ENCODE peak calls at places on chromosomes 5 and 9, in five cellular contexts. I, G, M, W and T are unnamed samples. For H3K4me1, the result is how much of the 10 kb centered on the place peaks cover.

GRCh38 chr5:38453506-38453905 is 102.9 kb downstream of the LIFR start:
- DNase-seq in G (no peak), W (no peak), I (no peak), M (peak), T (no peak)

GRCh38 chr9:128006360-128007024 is 25.7 kb upstream of the EEIG1 start:
- DNase-seq in M (no peak), I (peak), G (peak), W (no peak), T (no peak)

GRCh38 chr5:53151713-53152458 is 42.3 kb upstream of the MOCS2 start:
- DNase-seq in W (no peak), I (peak), M (no peak), G (peak), T (no peak)

GRCh38 chr9:4141201-4141750 is 158.6 kb downstream of the GLIS3 start:
- DNase-seq in G (peak), I (no peak), W (no peak), M (no peak), T (no peak)

GRCh38 chr5:66565878-66566277 is 30.3 kb upstream of the MAST4 start:
- DNase-seq in M (no peak), I (no peak), W (no peak), G (no peak), T (no peak)

GRCh38 chr5:90135979-90136378 is 273.6 kb downstream of the CETN3 start:
- DNase-seq in W (no peak), G (peak), M (no peak), I (peak), T (peak)

GRCh38 chr9:91803970-91804752 is 145.9 kb downstream of the ROR2 start:
- DNase-seq in G (no peak), I (no peak), W (no peak), M (no peak), T (no peak)

GRCh38 chr5:43469671-43470396 is 13.8 kb downstream of the TMEM267 start:
- DNase-seq in W (no peak), I (no peak), G (peak), M (no peak), T (no peak)

GRCh38 chr5:39650234-39650816 is 225.5 kb upstream of the DAB2 start:
- DNase-seq in M (no peak), W (no peak), I (no peak), G (peak), T (no peak)

GRCh38 chr5:109125755-109126429 is 283.9 kb downstream of the PJA2 start:
- DNase-seq in M (no peak), W (no peak), I (no peak), G (no peak), T (no peak)

GRCh38 chr5:145247745-145248040 is 587.4 kb downstream of the PRELID2 start:
- DNase-seq in I (no peak), G (no peak), W (no peak), M (no peak), T (no peak)

GRCh38 chr9:121672213-121672612 is 20.8 kb downstream of the DAB2IP start:
- DNase-seq in G (no peak), M (no peak), I (peak), W (no peak), T (peak)

GRCh38 chr5:99004960-99005359 is 76.2 kb upstream of the CHD1 start:
- DNase-seq in G (no peak), I (no peak), M (no peak), W (no peak), T (no peak)

GRCh38 chr5:176818391-176819098 is 8.2 kb downstream of the UNC5A start:
- DNase-seq in G (no peak), W (no peak), I (peak), M (no peak), T (no peak)

GRCh38 chr9:71897573-71897972 is 13.4 kb downstream of the ABHD17B start:
- DNase-seq in I (no peak), M (no peak), W (no peak), G (no peak), T (no peak)

GRCh38 chr9:89879276-89879675 is 274.5 kb downstream of the GADD45G start:
- DNase-seq in G (no peak), M (no peak), W (no peak), I (no peak), T (no peak)

GRCh38 chr9:134399435-134400056 is 73.3 kb downstream of the RXRA start:
- DNase-seq in W (no peak), M (no peak), I (peak), G (peak), T (no peak)

GRCh38 chr9:4030751-4031150 is 269.1 kb downstream of the GLIS3 start:
- DNase-seq in M (no peak), I (no peak), W (no peak), G (no peak), T (no peak)

GRCh38 chr5:142316681-142317080 is 8.1 kb downstream of the SPRY4 start:
- DNase-seq in M (no peak), I (no peak), G (no peak), W (no peak), T (no peak)

GRCh38 chr9:75903785-75904360 is 13.4 kb downstream of the PCSK5 start:
- DNase-seq in W (no peak), G (no peak), I (peak), M (no peak), T (no peak)

GRCh38 chr9:110967196-110967595 is 71.1 kb downstream of the LPAR1 start:
- DNase-seq in W (no peak), M (no peak), I (no peak), G (no peak), T (no peak)

GRCh38 chr5:67648201-67648671 is 451.6 kb upstream of the CD180 start:
- DNase-seq in W (peak), G (no peak), M (no peak), I (no peak), T (peak)

GRCh38 chr5:111670826-111671492 is 86.0 kb downstream of the NREP start:
- DNase-seq in W (no peak), I (no peak), G (peak), M (no peak), T (no peak)

GRCh38 chr5:173963867-173964429 is 25.0 kb upstream of the C5orf47 start:
- DNase-seq in W (no peak), M (no peak), G (peak), I (peak), T (no peak)

GRCh38 chr5:90221947-90222346 is 187.6 kb downstream of the CETN3 start:
- DNase-seq in W (no peak), G (peak), I (no peak), M (no peak), T (no peak)

GRCh38 chr5:120405291-120405864 is 58.7 kb upstream of the PRR16 start:
- DNase-seq in I (no peak), M (no peak), W (no peak), G (peak), T (no peak)

GRCh38 chr9:80797841-80798688 is 891.3 kb downstream of the TLE1 start:
- DNase-seq in G (no peak), M (no peak), W (no peak), I (no peak), T (no peak)

GRCh38 chr9:14372437-14373318 is 58.7 kb upstream of the NFIB start:
- DNase-seq in G (peak), I (peak), W (no peak), M (no peak), T (peak)

GRCh38 chr5:13248236-13248635 is 696.3 kb downstream of the DNAH5 start:
- DNase-seq in I (no peak), W (no peak), M (no peak), G (peak), T (no peak)

GRCh38 chr5:141506381-141507155 is 17.7 kb downstream of the PCDHGC5 start:
- DNase-seq in I (no peak), W (no peak), G (no peak), M (no peak), T (no peak)

GRCh38 chr5:146756546-146756945 is 122.0 kb downstream of the PPP2R2B start:
- DNase-seq in G (no peak), I (no peak), W (no peak), M (no peak), T (no peak)

GRCh38 chr9:70043689-70044449 is at the start of gene MAMDC2:
- DNase-seq in W (peak), G (no peak), M (no peak), I (no peak), T (peak)

GRCh38 chr5:73387630-73388370 is 60.8 kb downstream of the FOXD1 start:
- DNase-seq in M (peak), I (no peak), W (no peak), G (no peak), T (no peak)

GRCh38 chr5:67431191-67431590 is 234.6 kb upstream of the CD180 start:
- DNase-seq in M (no peak), W (no peak), G (peak), I (no peak), T (no peak)

GRCh38 chr5:76378355-76378754 is 24.7 kb upstream of the IQGAP2 start:
- DNase-seq in I (no peak), W (no peak), M (no peak), G (no peak), T (no peak)
- H3K4me1 ChIP-seq in I (under half), W (under half), M (under half), G (under half), T (under half)

GRCh38 chr5:55021465-55021864 is 2.6 kb upstream of the GZMK start:
- DNase-seq in G (no peak), I (no peak), W (no peak), M (no peak), T (no peak)

GRCh38 chr5:55027589-55027988 is 3.5 kb downstream of the GZMK start:
- DNase-seq in I (no peak), G (no peak), W (no peak), M (no peak), T (no peak)

DNA sequence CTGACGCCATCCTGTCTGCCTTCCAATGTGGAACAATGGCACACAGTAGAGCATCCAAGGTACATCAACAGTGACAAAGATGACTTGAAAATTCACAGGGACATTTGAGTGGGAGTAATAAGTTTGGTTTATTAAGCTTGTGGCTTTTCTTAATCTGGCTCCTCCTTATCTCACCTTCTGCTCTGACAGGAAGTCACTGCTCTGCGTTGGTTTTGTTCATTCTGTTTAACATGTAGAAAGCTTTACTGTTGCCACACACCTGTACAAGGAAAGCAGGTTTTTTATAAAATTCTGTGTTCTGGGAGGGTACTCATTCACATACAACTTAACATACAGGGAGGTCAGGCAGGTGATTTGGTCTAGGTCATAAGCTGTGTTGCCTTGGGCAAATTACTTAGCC is 1.6 kb upstream of the GZMK start:
- DNase-seq in I (no peak), G (no peak), W (no peak), M (no peak), T (no peak)
- H3K4me1 ChIP-seq in I (under half), G (under half), W (under half), M (under half), T (under half)

GRCh38 chr9:95461448-95462381 is 55.1 kb downstream of the PTCH1 start:
- DNase-seq in I (no peak), M (no peak), W (no peak), G (no peak), T (no peak)
- H3K4me1 ChIP-seq in I (under half), M (under half), W (under half), G (under half), T (under half)

DNA sequence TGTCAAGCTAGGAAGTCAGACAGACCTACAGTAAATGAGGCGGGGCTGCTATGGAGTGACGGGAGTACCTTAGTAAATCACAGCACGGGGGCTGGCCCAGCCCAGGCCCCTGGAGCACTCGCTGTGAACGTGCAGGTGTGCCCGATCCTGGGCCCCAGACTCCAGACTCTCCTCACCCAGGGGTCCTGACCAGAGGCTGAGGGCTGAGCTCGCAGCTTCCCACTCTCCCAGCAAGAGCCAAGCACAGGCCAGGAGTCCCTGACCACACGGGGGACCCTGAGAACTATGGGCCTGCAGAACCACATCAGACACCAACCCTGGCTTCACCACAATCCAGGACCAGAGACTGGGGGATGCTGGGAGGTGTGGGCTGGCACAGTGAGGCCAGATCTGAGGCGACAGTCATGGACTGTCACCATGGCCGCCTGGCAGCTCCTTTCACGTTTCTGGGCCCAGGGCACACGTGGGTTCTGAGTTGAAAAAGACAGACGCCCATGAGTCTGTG is 73.4 kb downstream of the ADAMTS2 start:
- DNase-seq in I (no peak), W (peak), M (no peak), G (no peak), T (peak)
- H3K4me1 ChIP-seq in I (under half), W (half or more), M (under half), G (under half), T (under half)

GRCh38 chr5:80806929-80807328 is 152.1 kb upstream of the DHFR start:
- DNase-seq in M (no peak), W (no peak), I (no peak), G (no peak), T (no peak)
- H3K4me1 ChIP-seq in M (under half), W (under half), I (under half), G (under half), T (under half)

GRCh38 chr9:133366435-133366834 is 9.4 kb downstream of the SURF4 start:
- DNase-seq in W (no peak), G (no peak), M (no peak), I (no peak), T (no peak)

GRCh38 chr9:133368249-133368881 is 7.5 kb downstream of the SURF4 start:
- DNase-seq in W (no peak), G (no peak), I (no peak), M (no peak), T (no peak)

GRCh38 chr9:133369419-133369818 is 6.4 kb downstream of the SURF4 start:
- DNase-seq in G (no peak), I (no peak), M (no peak), W (no peak), T (no peak)

GRCh38 chr9:133367778-133368177 is 8.1 kb downstream of the SURF4 start:
- DNase-seq in G (no peak), I (no peak), M (no peak), W (no peak), T (no peak)

GRCh38 chr9:133367221-133367620 is 8.6 kb downstream of the SURF4 start:
- DNase-seq in I (no peak), W (no peak), G (no peak), M (no peak), T (no peak)
- H3K4me1 ChIP-seq in I (under half), W (under half), G (under half), M (under half), T (under half)

DNA sequence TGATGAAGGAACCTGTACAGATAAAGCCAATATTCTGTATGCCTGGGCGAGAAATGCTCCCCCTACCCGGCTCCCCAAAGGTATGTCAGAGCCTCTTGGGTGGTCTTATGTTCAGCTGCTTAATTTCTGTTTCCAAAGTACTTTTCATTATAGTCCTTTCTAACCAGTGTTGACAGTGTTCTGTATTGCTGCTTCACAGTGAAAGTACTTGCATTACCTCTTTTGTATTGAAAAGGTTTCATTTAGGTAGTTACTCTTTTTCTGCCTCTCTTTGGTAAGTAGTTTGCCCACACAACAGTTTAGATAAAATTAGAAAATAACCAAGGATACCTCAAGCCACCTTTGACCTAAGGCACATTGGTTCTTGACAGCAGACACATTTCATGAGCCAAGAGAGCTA is 169.9 kb downstream of the PAM start:
- DNase-seq in W (no peak), G (no peak), I (no peak), M (no peak), T (no peak)
- H3K4me1 ChIP-seq in W (under half), G (under half), I (under half), M (under half), T (under half)

DNA sequence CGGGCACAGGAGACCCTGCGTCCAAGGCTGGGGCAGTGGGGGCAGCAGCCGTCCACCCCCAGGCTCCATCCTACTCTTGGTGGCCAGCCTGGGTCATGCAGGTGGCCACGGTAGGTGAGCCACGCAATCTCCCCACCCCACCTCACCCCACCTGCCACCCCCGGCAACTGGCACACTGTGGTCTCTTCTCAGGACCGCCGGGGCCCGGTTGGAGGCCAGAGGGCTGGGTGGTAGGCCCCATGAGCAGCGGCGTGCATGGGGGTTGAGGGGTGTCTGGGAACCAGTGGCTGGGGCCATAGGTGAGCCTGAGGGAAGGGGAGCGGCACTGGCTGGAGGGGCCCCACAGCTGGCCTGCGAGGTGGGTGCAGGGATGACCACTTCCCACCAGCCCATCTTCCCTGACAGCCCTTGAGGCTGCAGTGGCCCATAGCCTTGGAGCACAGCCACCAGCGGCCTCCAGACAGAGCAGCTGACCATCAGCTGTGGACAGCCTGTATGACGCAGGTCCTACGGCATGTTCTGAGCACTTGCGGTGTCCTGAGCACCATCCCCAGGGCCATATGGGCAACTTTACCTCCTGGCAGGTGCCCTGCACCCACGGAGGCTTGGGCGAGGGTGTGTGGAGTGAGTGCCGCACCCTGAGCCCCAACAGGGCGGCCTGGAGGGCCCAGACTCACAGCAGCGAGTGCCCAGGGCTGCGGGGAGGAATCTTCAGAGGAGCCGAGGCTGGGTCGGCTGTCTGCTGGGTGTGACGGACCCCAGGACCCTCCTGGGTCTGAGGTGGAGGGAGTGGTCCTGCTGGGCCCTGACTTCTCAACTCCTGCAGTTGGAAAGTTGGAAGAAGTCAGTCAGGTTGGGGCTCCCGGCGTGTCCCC is 47.4 kb downstream of the KCNT1 start:
- DNase-seq in G (no peak), W (no peak), M (no peak), I (no peak), T (peak)
- H3K4me1 ChIP-seq in G (under half), W (under half), M (under half), I (under half), T (under half)